ENCODE peak calls at places on chromosome 18, in nine cellular contexts. One of them, this sample, is unnamed.

GRCh38 chr18:3449702-3450357 is at the start of gene TGIF1:
- DNase-seq in endothelial cell of umbilical vein: peak
- DNase-seq in neural progenitor cell: peak
- DNase-seq in left lobe of liver: peak
- DNase-seq in NCI-H82: peak
- DNase-seq in T-helper 17 cell: peak
- DNase-seq in NCI-H774: no peak
- DNase-seq in astrocyte of the cerebellum: no peak
- DNase-seq in T-helper 1 cell: no peak
- DNase-seq in this sample: peak

GRCh38 chr18:41038071-41038470 is 917.0 kb upstream of the PIK3C3 start:
- DNase-seq in endothelial cell of umbilical vein: no peak
- DNase-seq in neural progenitor cell: no peak
- DNase-seq in left lobe of liver: no peak
- DNase-seq in NCI-H82: no peak
- DNase-seq in T-helper 17 cell: no peak
- DNase-seq in NCI-H774: no peak
- DNase-seq in astrocyte of the cerebellum: no peak
- DNase-seq in T-helper 1 cell: no peak
- DNase-seq in this sample: peak

GRCh38 chr18:33116376-33116775 is 324.1 kb downstream of the CCDC178 start:
- DNase-seq in endothelial cell of umbilical vein: peak
- DNase-seq in neural progenitor cell: no peak
- DNase-seq in left lobe of liver: no peak
- DNase-seq in NCI-H82: peak
- DNase-seq in T-helper 17 cell: no peak
- DNase-seq in NCI-H774: peak
- DNase-seq in astrocyte of the cerebellum: peak
- DNase-seq in T-helper 1 cell: no peak
- DNase-seq in this sample: peak

GRCh38 chr18:29979884-29980283 is 1062.7 kb downstream of the DSC3 start:
- DNase-seq in endothelial cell of umbilical vein: no peak
- DNase-seq in neural progenitor cell: peak
- DNase-seq in left lobe of liver: no peak
- DNase-seq in NCI-H82: no peak
- DNase-seq in T-helper 17 cell: no peak
- DNase-seq in NCI-H774: no peak
- DNase-seq in astrocyte of the cerebellum: peak
- DNase-seq in T-helper 1 cell: no peak
- DNase-seq in this sample: peak

GRCh38 chr18:77081387-77081773 is 51.2 kb downstream of the MBP start:
- DNase-seq in endothelial cell of umbilical vein: no peak
- DNase-seq in neural progenitor cell: no peak
- DNase-seq in left lobe of liver: no peak
- DNase-seq in NCI-H82: no peak
- DNase-seq in T-helper 17 cell: no peak
- DNase-seq in NCI-H774: no peak
- DNase-seq in astrocyte of the cerebellum: peak
- DNase-seq in T-helper 1 cell: no peak
- DNase-seq in this sample: peak

GRCh38 chr18:13562494-13563029 is 163.8 kb downstream of the FAM210A start:
- DNase-seq in endothelial cell of umbilical vein: no peak
- DNase-seq in neural progenitor cell: no peak
- DNase-seq in left lobe of liver: no peak
- DNase-seq in NCI-H82: no peak
- DNase-seq in T-helper 17 cell: no peak
- DNase-seq in NCI-H774: no peak
- DNase-seq in astrocyte of the cerebellum: no peak
- DNase-seq in T-helper 1 cell: no peak
- DNase-seq in this sample: no peak

GRCh38 chr18:63553117-63553516 is 10.9 kb downstream of the SERPINB12 start:
- DNase-seq in endothelial cell of umbilical vein: no peak
- DNase-seq in neural progenitor cell: no peak
- DNase-seq in left lobe of liver: no peak
- DNase-seq in NCI-H82: no peak
- DNase-seq in T-helper 17 cell: no peak
- DNase-seq in NCI-H774: no peak
- DNase-seq in astrocyte of the cerebellum: no peak
- DNase-seq in T-helper 1 cell: no peak
- DNase-seq in this sample: peak

GRCh38 chr18:54229660-54230059 is 5.2 kb upstream of the MBD2 start:
- DNase-seq in endothelial cell of umbilical vein: no peak
- DNase-seq in neural progenitor cell: no peak
- DNase-seq in left lobe of liver: no peak
- DNase-seq in NCI-H82: no peak
- DNase-seq in T-helper 17 cell: no peak
- DNase-seq in NCI-H774: no peak
- DNase-seq in astrocyte of the cerebellum: no peak
- DNase-seq in T-helper 1 cell: no peak
- DNase-seq in this sample: no peak

GRCh38 chr18:78647018-78647417 is 332.6 kb upstream of the SALL3 start:
- DNase-seq in endothelial cell of umbilical vein: no peak
- DNase-seq in neural progenitor cell: no peak
- DNase-seq in left lobe of liver: no peak
- DNase-seq in NCI-H82: no peak
- DNase-seq in T-helper 17 cell: no peak
- DNase-seq in NCI-H774: no peak
- DNase-seq in astrocyte of the cerebellum: no peak
- DNase-seq in T-helper 1 cell: no peak
- DNase-seq in this sample: no peak

GRCh38 chr18:35582310-35582682 is 756 bp downstream of the GALNT1 start:
- DNase-seq in endothelial cell of umbilical vein: no peak
- DNase-seq in neural progenitor cell: no peak
- DNase-seq in left lobe of liver: no peak
- DNase-seq in NCI-H82: no peak
- DNase-seq in T-helper 17 cell: no peak
- DNase-seq in NCI-H774: no peak
- DNase-seq in astrocyte of the cerebellum: no peak
- DNase-seq in T-helper 1 cell: no peak
- DNase-seq in this sample: no peak

GRCh38 chr18:42649636-42650035 is 465.8 kb downstream of the RIT2 start:
- DNase-seq in endothelial cell of umbilical vein: peak
- DNase-seq in neural progenitor cell: no peak
- DNase-seq in left lobe of liver: no peak
- DNase-seq in NCI-H82: peak
- DNase-seq in T-helper 17 cell: no peak
- DNase-seq in NCI-H774: no peak
- DNase-seq in astrocyte of the cerebellum: peak
- DNase-seq in T-helper 1 cell: no peak
- DNase-seq in this sample: no peak

GRCh38 chr18:13217971-13218375 is 587 bp upstream of the LDLRAD4 start:
- DNase-seq in endothelial cell of umbilical vein: peak
- DNase-seq in neural progenitor cell: peak
- DNase-seq in left lobe of liver: peak
- DNase-seq in NCI-H82: no peak
- DNase-seq in T-helper 17 cell: no peak
- DNase-seq in NCI-H774: peak
- DNase-seq in astrocyte of the cerebellum: no peak
- DNase-seq in T-helper 1 cell: no peak
- DNase-seq in this sample: no peak

GRCh38 chr18:68840554-68841263 is 42.8 kb downstream of the CCDC102B start:
- DNase-seq in endothelial cell of umbilical vein: peak
- DNase-seq in neural progenitor cell: peak
- DNase-seq in left lobe of liver: no peak
- DNase-seq in NCI-H82: no peak
- DNase-seq in T-helper 17 cell: no peak
- DNase-seq in NCI-H774: no peak
- DNase-seq in astrocyte of the cerebellum: peak
- DNase-seq in T-helper 1 cell: no peak
- DNase-seq in this sample: peak

GRCh38 chr18:10405014-10405493 is 49.4 kb upstream of the APCDD1 start:
- DNase-seq in endothelial cell of umbilical vein: no peak
- DNase-seq in neural progenitor cell: no peak
- DNase-seq in left lobe of liver: no peak
- DNase-seq in NCI-H82: no peak
- DNase-seq in T-helper 17 cell: no peak
- DNase-seq in NCI-H774: no peak
- DNase-seq in astrocyte of the cerebellum: no peak
- DNase-seq in T-helper 1 cell: no peak
- DNase-seq in this sample: no peak

GRCh38 chr18:44698518-44698917 is 17.8 kb downstream of the SETBP1 start:
- DNase-seq in endothelial cell of umbilical vein: no peak
- DNase-seq in neural progenitor cell: no peak
- DNase-seq in left lobe of liver: no peak
- DNase-seq in NCI-H82: no peak
- DNase-seq in T-helper 17 cell: no peak
- DNase-seq in NCI-H774: no peak
- DNase-seq in astrocyte of the cerebellum: no peak
- DNase-seq in T-helper 1 cell: no peak
- DNase-seq in this sample: no peak

GRCh38 chr18:65221736-65222135 is 529.1 kb upstream of the CDH7 start:
- DNase-seq in endothelial cell of umbilical vein: no peak
- DNase-seq in neural progenitor cell: no peak
- DNase-seq in left lobe of liver: no peak
- DNase-seq in NCI-H82: no peak
- DNase-seq in T-helper 17 cell: no peak
- DNase-seq in NCI-H774: peak
- DNase-seq in astrocyte of the cerebellum: no peak
- DNase-seq in T-helper 1 cell: no peak
- DNase-seq in this sample: no peak

GRCh38 chr18:78901923-78902794 is 77.5 kb upstream of the SALL3 start:
- DNase-seq in endothelial cell of umbilical vein: no peak
- DNase-seq in neural progenitor cell: no peak
- DNase-seq in left lobe of liver: no peak
- DNase-seq in NCI-H82: no peak
- DNase-seq in T-helper 17 cell: no peak
- DNase-seq in NCI-H774: no peak
- DNase-seq in astrocyte of the cerebellum: no peak
- DNase-seq in T-helper 1 cell: no peak
- DNase-seq in this sample: no peak

GRCh38 chr18:26548144-26549102 is at the start of gene KCTD1:
- DNase-seq in endothelial cell of umbilical vein: peak
- DNase-seq in neural progenitor cell: peak
- DNase-seq in left lobe of liver: peak
- DNase-seq in NCI-H82: peak
- DNase-seq in T-helper 17 cell: peak
- DNase-seq in NCI-H774: peak
- DNase-seq in astrocyte of the cerebellum: peak
- DNase-seq in T-helper 1 cell: no peak
- DNase-seq in this sample: peak

GRCh38 chr18:72543362-72544055 is 633 bp downstream of the CBLN2 start:
- DNase-seq in endothelial cell of umbilical vein: peak
- DNase-seq in neural progenitor cell: peak
- DNase-seq in left lobe of liver: no peak
- DNase-seq in NCI-H82: no peak
- DNase-seq in T-helper 17 cell: no peak
- DNase-seq in NCI-H774: no peak
- DNase-seq in astrocyte of the cerebellum: no peak
- DNase-seq in T-helper 1 cell: no peak
- DNase-seq in this sample: no peak

GRCh38 chr18:2846241-2846637 is 567 bp upstream of the EMILIN2 start:
- DNase-seq in endothelial cell of umbilical vein: peak
- DNase-seq in neural progenitor cell: peak
- DNase-seq in left lobe of liver: peak
- DNase-seq in NCI-H82: no peak
- DNase-seq in T-helper 17 cell: no peak
- DNase-seq in NCI-H774: no peak
- DNase-seq in astrocyte of the cerebellum: no peak
- DNase-seq in T-helper 1 cell: no peak
- DNase-seq in this sample: peak

GRCh38 chr18:62037989-62038778 is 145.4 kb upstream of the RNF152 start:
- DNase-seq in endothelial cell of umbilical vein: peak
- DNase-seq in neural progenitor cell: no peak
- DNase-seq in left lobe of liver: no peak
- DNase-seq in NCI-H82: no peak
- DNase-seq in T-helper 17 cell: no peak
- DNase-seq in NCI-H774: no peak
- DNase-seq in astrocyte of the cerebellum: no peak
- DNase-seq in T-helper 1 cell: no peak
- DNase-seq in this sample: peak

GRCh38 chr18:57149031-57149430 is 2.1 kb downstream of the BOD1L2 start:
- DNase-seq in endothelial cell of umbilical vein: no peak
- DNase-seq in neural progenitor cell: peak
- DNase-seq in left lobe of liver: no peak
- DNase-seq in NCI-H82: peak
- DNase-seq in T-helper 17 cell: no peak
- DNase-seq in NCI-H774: no peak
- DNase-seq in astrocyte of the cerebellum: no peak
- DNase-seq in T-helper 1 cell: no peak
- DNase-seq in this sample: no peak

GRCh38 chr18:65737346-65737745 is 13.5 kb upstream of the CDH7 start:
- DNase-seq in endothelial cell of umbilical vein: no peak
- DNase-seq in neural progenitor cell: peak
- DNase-seq in left lobe of liver: no peak
- DNase-seq in NCI-H82: peak
- DNase-seq in T-helper 17 cell: no peak
- DNase-seq in NCI-H774: no peak
- DNase-seq in astrocyte of the cerebellum: no peak
- DNase-seq in T-helper 1 cell: no peak
- DNase-seq in this sample: no peak

GRCh38 chr18:2572892-2573291 is 1.5 kb downstream of the NDC80 start:
- DNase-seq in endothelial cell of umbilical vein: no peak
- DNase-seq in neural progenitor cell: no peak
- DNase-seq in left lobe of liver: no peak
- DNase-seq in NCI-H82: no peak
- DNase-seq in T-helper 17 cell: no peak
- DNase-seq in NCI-H774: no peak
- DNase-seq in astrocyte of the cerebellum: no peak
- DNase-seq in T-helper 1 cell: no peak
- DNase-seq in this sample: peak

GRCh38 chr18:58400337-58400885 is 228.5 kb downstream of the ALPK2 start:
- DNase-seq in endothelial cell of umbilical vein: no peak
- DNase-seq in neural progenitor cell: no peak
- DNase-seq in left lobe of liver: no peak
- DNase-seq in NCI-H82: no peak
- DNase-seq in T-helper 17 cell: no peak
- DNase-seq in NCI-H774: no peak
- DNase-seq in astrocyte of the cerebellum: no peak
- DNase-seq in T-helper 1 cell: no peak
- DNase-seq in this sample: peak

GRCh38 chr18:79533146-79533545 is 137.4 kb downstream of the NFATC1 start:
- DNase-seq in endothelial cell of umbilical vein: no peak
- DNase-seq in neural progenitor cell: no peak
- DNase-seq in left lobe of liver: no peak
- DNase-seq in NCI-H82: no peak
- DNase-seq in T-helper 17 cell: no peak
- DNase-seq in NCI-H774: no peak
- DNase-seq in astrocyte of the cerebellum: no peak
- DNase-seq in T-helper 1 cell: no peak
- DNase-seq in this sample: no peak

GRCh38 chr18:75131455-75132000 is 77.4 kb downstream of the PTGR3 start:
- DNase-seq in endothelial cell of umbilical vein: no peak
- DNase-seq in neural progenitor cell: no peak
- DNase-seq in left lobe of liver: peak
- DNase-seq in NCI-H82: no peak
- DNase-seq in T-helper 17 cell: no peak
- DNase-seq in NCI-H774: no peak
- DNase-seq in astrocyte of the cerebellum: no peak
- DNase-seq in T-helper 1 cell: no peak
- DNase-seq in this sample: no peak

GRCh38 chr18:31498450-31499156 is 626 bp downstream of the DSG2 start:
- DNase-seq in endothelial cell of umbilical vein: no peak
- DNase-seq in neural progenitor cell: peak
- DNase-seq in left lobe of liver: no peak
- DNase-seq in NCI-H82: peak
- DNase-seq in T-helper 17 cell: no peak
- DNase-seq in NCI-H774: no peak
- DNase-seq in astrocyte of the cerebellum: no peak
- DNase-seq in T-helper 1 cell: no peak
- DNase-seq in this sample: no peak

GRCh38 chr18:48679236-48679635 is 140.4 kb downstream of the CTIF start:
- DNase-seq in endothelial cell of umbilical vein: no peak
- DNase-seq in neural progenitor cell: no peak
- DNase-seq in left lobe of liver: no peak
- DNase-seq in NCI-H82: no peak
- DNase-seq in T-helper 17 cell: no peak
- DNase-seq in NCI-H774: no peak
- DNase-seq in astrocyte of the cerebellum: no peak
- DNase-seq in T-helper 1 cell: no peak
- DNase-seq in this sample: no peak

GRCh38 chr18:56869189-56869777 is 218.1 kb downstream of the WDR7 start:
- DNase-seq in endothelial cell of umbilical vein: peak
- DNase-seq in neural progenitor cell: peak
- DNase-seq in left lobe of liver: no peak
- DNase-seq in NCI-H82: peak
- DNase-seq in T-helper 17 cell: no peak
- DNase-seq in NCI-H774: peak
- DNase-seq in astrocyte of the cerebellum: peak
- DNase-seq in T-helper 1 cell: no peak
- DNase-seq in this sample: peak

GRCh38 chr18:44681611-44682010 is 923 bp downstream of the SETBP1 start:
- DNase-seq in endothelial cell of umbilical vein: peak
- DNase-seq in neural progenitor cell: no peak
- DNase-seq in left lobe of liver: no peak
- DNase-seq in NCI-H82: no peak
- DNase-seq in T-helper 17 cell: no peak
- DNase-seq in NCI-H774: no peak
- DNase-seq in astrocyte of the cerebellum: no peak
- DNase-seq in T-helper 1 cell: no peak
- DNase-seq in this sample: no peak

This sample was measured in choroid plexus epithelial cell.